ENCODE peak calls at places on chromosomes 5 and 9, in ten cellular contexts. F is HepG2; E is kidney; R is BJ; C is lower leg skin; O is CD4-positive, alpha-beta T cell; S is NB4; G is foreskin fibroblast; W is astrocyte of the cerebellum; P is bronchial epithelial cell. X is an unnamed sample.

GRCh38 chr9:80204054-80204453 is 632.3 kb downstream of the TLE4 start:
- DNase-seq in F (no peak), E (no peak), R (no peak), C (no peak), O (no peak), S (no peak), G (peak; percentile 6), W (no peak), P (peak; percentile 49), X (no peak)

GRCh38 chr5:138180183-138180782 is 1.4 kb downstream of the KIF20A start:
- DNase-seq in F (peak; percentile 73), E (no peak), R (no peak), C (no peak), O (no peak), S (peak; percentile 90), G (peak; percentile 48), W (peak; percentile 20), P (peak; percentile 84), X (no peak)

GRCh38 chr5:65022932-65023331 is 254.2 kb downstream of the CWC27 start:
- DNase-seq in F (no peak), E (no peak), R (no peak), C (no peak), O (no peak), S (no peak), G (no peak), W (no peak), P (no peak), X (no peak)

GRCh38 chr9:97889941-97890557 is 32.3 kb downstream of the TRMO start:
- DNase-seq in F (no peak), E (peak; percentile 63), R (no peak), C (no peak), O (peak; percentile 63), S (peak; percentile 57), G (no peak), W (no peak), P (no peak), X (peak; percentile 45)

GRCh38 chr5:103207653-103208052 is 50.9 kb upstream of the MACIR start:
- DNase-seq in F (no peak), E (no peak), R (no peak), C (no peak), O (no peak), S (peak; percentile 40), G (no peak), W (no peak), P (peak; percentile 52), X (no peak)

GRCh38 chr9:133950206-133950915 is 41.8 kb downstream of the VAV2 start:
- DNase-seq in F (no peak), E (peak; percentile 67), R (no peak), C (no peak), O (no peak), S (no peak), G (peak; percentile 44), W (no peak), P (no peak), X (no peak)

GRCh38 chr9:120913673-120914266 is 12.8 kb downstream of the TRAF1 start:
- DNase-seq in F (no peak), E (no peak), R (no peak), C (no peak), O (no peak), S (peak; percentile 46), G (no peak), W (no peak), P (no peak), X (no peak)

GRCh38 chr9:136913701-136914438 is 27.6 kb downstream of the TRAF2 start:
- DNase-seq in F (no peak), E (no peak), R (no peak), C (no peak), O (no peak), S (no peak), G (no peak), W (no peak), P (no peak), X (no peak)

GRCh38 chr5:73647721-73648120 is 21.7 kb downstream of the ARHGEF28 start:
- DNase-seq in F (no peak), E (no peak), R (no peak), C (no peak), O (no peak), S (no peak), G (no peak), W (no peak), P (no peak), X (no peak)

GRCh38 chr5:124252094-124252750 is 494.2 kb downstream of the ZNF608 start:
- DNase-seq in F (no peak), E (no peak), R (no peak), C (no peak), O (no peak), S (no peak), G (no peak), W (no peak), P (no peak), X (no peak)

GRCh38 chr5:145510324-145510723 is 324.8 kb downstream of the PRELID2 start:
- DNase-seq in F (no peak), E (no peak), R (no peak), C (no peak), O (no peak), S (peak; percentile 3), G (peak; percentile 47), W (no peak), P (no peak), X (no peak)

DNA sequence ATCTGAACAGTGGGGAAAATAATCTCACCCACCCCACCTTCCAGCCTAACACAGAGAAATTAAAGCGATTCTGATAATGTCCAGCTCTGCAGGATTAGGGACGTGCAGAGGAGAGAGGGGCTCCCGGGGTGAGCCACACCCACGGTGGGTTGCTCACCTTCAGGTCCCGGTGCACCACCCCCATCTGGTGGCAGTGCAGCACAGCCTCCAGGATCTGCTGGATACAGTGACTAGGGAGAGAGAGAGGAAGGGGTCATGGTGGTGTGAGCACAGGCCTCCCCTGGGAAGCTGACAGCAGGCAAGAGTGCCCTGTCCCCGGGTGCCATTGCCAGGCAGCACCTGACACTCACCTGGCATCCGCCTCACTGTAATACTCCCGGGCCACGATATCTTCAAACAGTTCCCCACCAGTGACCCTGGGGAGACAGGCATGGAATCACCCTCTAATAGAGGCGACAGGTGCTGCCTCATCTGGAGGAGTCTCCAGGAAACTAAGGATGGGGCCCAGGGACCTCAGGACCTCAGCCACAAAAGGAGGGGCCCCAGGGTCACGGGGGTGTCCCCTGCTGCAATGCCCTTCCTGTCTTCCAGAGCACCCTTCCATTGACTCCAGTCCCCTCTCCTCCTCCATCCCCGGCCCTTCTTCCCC is 33.0 kb downstream of the CAMK2A start:
- DNase-seq in F (peak; percentile 34), E (no peak), R (no peak), C (no peak), O (no peak), S (no peak), G (no peak), W (no peak), P (no peak), X (no peak)
- TF ChIP-seq CTCF in F (peak; percentile 74), E (no peak), R (no peak), C (no peak), O (no peak), S (no peak), G (no peak), W (peak; percentile 13), P (no peak), X (no peak)

GRCh38 chr5:30156156-30156555 is 1037.3 kb upstream of the CDH6 start:
- DNase-seq in F (no peak), E (no peak), R (no peak), C (no peak), O (no peak), S (no peak), G (no peak), W (peak; percentile 3), P (peak; percentile 13), X (no peak)
- TF ChIP-seq CTCF in F (no peak), E (no peak), R (no peak), C (no peak), O (no peak), S (no peak), G (no peak), W (no peak), P (no peak), X (no peak)

GRCh38 chr5:38249286-38249685 is 9.1 kb upstream of the EGFLAM start:
- DNase-seq in F (no peak), E (no peak), R (no peak), C (no peak), O (no peak), S (no peak), G (no peak), W (no peak), P (no peak), X (no peak)

GRCh38 chr5:38250752-38251448 is 7.5 kb upstream of the EGFLAM start:
- DNase-seq in F (no peak), E (no peak), R (no peak), C (no peak), O (no peak), S (no peak), G (no peak), W (no peak), P (no peak), X (no peak)

GRCh38 chr5:38253759-38254158 is 4.6 kb upstream of the EGFLAM start:
- DNase-seq in F (no peak), E (no peak), R (no peak), C (no peak), O (no peak), S (no peak), G (no peak), W (no peak), P (no peak), X (no peak)

GRCh38 chr5:38249812-38250211 is 8.5 kb upstream of the EGFLAM start:
- DNase-seq in F (no peak), E (no peak), R (no peak), C (no peak), O (no peak), S (no peak), G (no peak), W (no peak), P (no peak), X (no peak)
- TF ChIP-seq CTCF in F (no peak), E (no peak), R (no peak), C (no peak), O (no peak), S (no peak), G (no peak), W (no peak), P (no peak), X (no peak)

GRCh38 chr9:128723352-128723865 is 518 bp downstream of the ZDHHC12 start:
- DNase-seq in F (no peak), E (no peak), R (no peak), C (no peak), O (no peak), S (no peak), G (no peak), W (no peak), P (no peak), X (no peak)
- TF ChIP-seq CTCF in F (no peak), E (no peak), R (no peak), C (no peak), O (no peak), S (no peak), G (no peak), W (no peak), P (no peak), X (no peak)

GRCh38 chr5:131810510-131811249 is 13.9 kb upstream of the FNIP1 start:
- DNase-seq in F (peak; percentile 16), E (no peak), R (no peak), C (no peak), O (no peak), S (peak; percentile 63), G (no peak), W (no peak), P (no peak), X (no peak)
- TF ChIP-seq CTCF in F (peak; percentile 72), E (peak; percentile 22), R (peak; percentile 9), C (no peak), O (peak; percentile 26), S (peak; percentile 40), G (peak; percentile 16), W (peak; percentile 31), P (no peak), X (no peak)

GRCh38 chr5:171855798-171856772 is 70.5 kb downstream of the SMIM23 start:
- DNase-seq in F (no peak), E (no peak), R (no peak), C (peak; percentile 72), O (no peak), S (peak; percentile 85), G (no peak), W (no peak), P (no peak), X (no peak)
- TF ChIP-seq CTCF in F (no peak), E (no peak), R (no peak), C (no peak), O (no peak), S (no peak), G (no peak), W (no peak), P (no peak), X (no peak)

X was measured in omental fat pad.